ENCODE peak calls at places on chromosomes 13 and 19, in four cellular contexts. Q is A549, Y is GM12878, C is SK-N-SH. U is an unnamed sample.

GRCh38 chr19:28217064-28217463 is 995.9 kb downstream of the UQCRFS1 start:
- DNase-seq in Q (no peak), Y (no peak), C (no peak), U (no peak)

GRCh38 chr13:33711441-33711840 is 106.5 kb upstream of the RFC3 start:
- DNase-seq in Q (no peak), Y (no peak), C (no peak), U (no peak)

GRCh38 chr19:16661480-16662034 is 618 bp downstream of the TMEM38A start:
- DNase-seq in Q (no peak), Y (no peak), C (peak; percentile 36), U (no peak)

GRCh38 chr19:4172861-4173473 is 9.4 kb downstream of the SIRT6 start:
- DNase-seq in Q (no peak), Y (no peak), C (peak; percentile 84), U (no peak)

GRCh38 chr19:50823389-50824042 is at the start of gene KLK1:
- DNase-seq in Q (no peak), Y (no peak), C (no peak), U (no peak)

GRCh38 chr19:6610934-6611370 is 20.0 kb upstream of the CD70 start:
- DNase-seq in Q (peak; percentile 38), Y (no peak), C (no peak), U (no peak)

GRCh38 chr13:25168800-25169199 is 3.3 kb downstream of the AMER2 start:
- DNase-seq in Q (no peak), Y (no peak), C (no peak), U (no peak)

GRCh38 chr19:30317403-30317802 is 54.8 kb upstream of the ZNF536 start:
- DNase-seq in Q (no peak), Y (no peak), C (no peak), U (no peak)

GRCh38 chr13:42211704-42212103 is 60.2 kb upstream of the AKAP11 start:
- DNase-seq in Q (peak; percentile 9), Y (no peak), C (no peak), U (no peak)

GRCh38 chr19:4916292-4917082 is 7.2 kb downstream of the UHRF1 start:
- DNase-seq in Q (no peak), Y (no peak), C (no peak), U (no peak)

GRCh38 chr19:12611361-12611699 is 610 bp downstream of the ZNF791 start:
- DNase-seq in Q (peak; percentile 75), Y (no peak), C (peak; percentile 81), U (peak; percentile 70)

GRCh38 chr19:55584871-55585270 is 4.2 kb upstream of the ZNF579 start:
- DNase-seq in Q (no peak), Y (no peak), C (no peak), U (no peak)

GRCh38 chr13:102768914-102769313 is 4.7 kb downstream of the TEX30 start:
- DNase-seq in Q (no peak), Y (no peak), C (no peak), U (no peak)

GRCh38 chr19:46717034-46717715 is at the start of gene PRKD2:
- DNase-seq in Q (peak; percentile 83), Y (no peak), C (peak; percentile 98), U (peak; percentile 57)

GRCh38 chr19:15195987-15196682 is 4.7 kb downstream of the NOTCH3 start:
- DNase-seq in Q (no peak), Y (no peak), C (no peak), U (no peak)

GRCh38 chr13:30257433-30258099 is 49.8 kb downstream of the KATNAL1 start:
- DNase-seq in Q (no peak), Y (no peak), C (peak; percentile 59), U (no peak)

GRCh38 chr19:14081797-14082674 is 3.5 kb downstream of the C19orf67 start:
- DNase-seq in Q (no peak), Y (no peak), C (no peak), U (no peak)

GRCh38 chr19:16157601-16158000 is 14.1 kb downstream of the HSH2D start:
- DNase-seq in Q (no peak), Y (no peak), C (no peak), U (no peak)

GRCh38 chr19:5967994-5968430 is 9.9 kb downstream of the RANBP3 start:
- DNase-seq in Q (peak; percentile 68), Y (peak; percentile 17), C (peak; percentile 79), U (peak; percentile 64)

GRCh38 chr13:99614465-99614885 is 113.2 kb downstream of the TM9SF2 start:
- DNase-seq in Q (peak; percentile 53), Y (no peak), C (peak; percentile 32), U (peak; percentile 76)

GRCh38 chr19:4977299-4978174 is 8.6 kb downstream of the KDM4B start:
- DNase-seq in Q (no peak), Y (no peak), C (peak; percentile 81), U (no peak)

GRCh38 chr19:10339380-10339960 is at the start of gene ICAM3:
- DNase-seq in Q (no peak), Y (peak; percentile 43), C (no peak), U (no peak)

GRCh38 chr13:112438515-112438914 is 62.4 kb downstream of the SPACA7 start:
- DNase-seq in Q (no peak), Y (no peak), C (no peak), U (no peak)

GRCh38 chr19:8180018-8180417 is 29.2 kb upstream of the CERS4 start:
- DNase-seq in Q (no peak), Y (no peak), C (no peak), U (no peak)

GRCh38 chr19:3249408-3249807 is 24.9 kb downstream of the CELF5 start:
- DNase-seq in Q (peak; percentile 62), Y (no peak), C (peak; percentile 64), U (peak; percentile 27)

GRCh38 chr19:47573076-47574026 is at the start of gene ZNF541:
- DNase-seq in Q (no peak), Y (no peak), C (peak; percentile 88), U (no peak)

GRCh38 chr19:46963093-46963734 is 56.4 kb upstream of the NPAS1 start:
- DNase-seq in Q (no peak), Y (no peak), C (no peak), U (no peak)

GRCh38 chr19:12567951-12568350 is 16.7 kb upstream of the ZNF564 start:
- DNase-seq in Q (no peak), Y (no peak), C (no peak), U (no peak)

GRCh38 chr13:59391696-59392095 is 772.0 kb downstream of the DIAPH3 start:
- DNase-seq in Q (peak; percentile 38), Y (peak; percentile 45), C (peak; percentile 30), U (peak; percentile 39)

GRCh38 chr13:114100446-114101320 is 31.7 kb downstream of the RASA3 start:
- DNase-seq in Q (no peak), Y (no peak), C (peak; percentile 39), U (no peak)

GRCh38 chr19:15124572-15125231 is 17.5 kb downstream of the SYDE1 start:
- DNase-seq in Q (no peak), Y (no peak), C (peak; percentile 88), U (peak; percentile 50)

GRCh38 chr13:99275093-99275469 is 16.9 kb upstream of the GPR18 start:
- DNase-seq in Q (no peak), Y (no peak), C (no peak), U (no peak)

GRCh38 chr13:30268673-30269072 is 38.7 kb downstream of the KATNAL1 start:
- DNase-seq in Q (no peak), Y (no peak), C (no peak), U (no peak)

GRCh38 chr19:7506385-7507328 is 9.2 kb upstream of the ZNF358 start:
- DNase-seq in Q (peak; percentile 99), Y (no peak), C (peak; percentile 81), U (peak; percentile 52)

GRCh38 chr19:48752511-48753365 is at the start of gene FUT1:
- DNase-seq in Q (no peak), Y (no peak), C (peak; percentile 82), U (no peak)

GRCh38 chr13:35648109-35648508 is 171.6 kb upstream of the MAB21L1 start:
- DNase-seq in Q (no peak), Y (no peak), C (no peak), U (no peak)

GRCh38 chr19:55581828-55582223 is 1.2 kb upstream of the ZNF579 start:
- DNase-seq in Q (peak; percentile 88), Y (no peak), C (no peak), U (peak; percentile 92)

GRCh38 chr19:3186891-3187661 is 1.3 kb downstream of the NCLN start:
- DNase-seq in Q (no peak), Y (no peak), C (no peak), U (no peak)

DNA sequence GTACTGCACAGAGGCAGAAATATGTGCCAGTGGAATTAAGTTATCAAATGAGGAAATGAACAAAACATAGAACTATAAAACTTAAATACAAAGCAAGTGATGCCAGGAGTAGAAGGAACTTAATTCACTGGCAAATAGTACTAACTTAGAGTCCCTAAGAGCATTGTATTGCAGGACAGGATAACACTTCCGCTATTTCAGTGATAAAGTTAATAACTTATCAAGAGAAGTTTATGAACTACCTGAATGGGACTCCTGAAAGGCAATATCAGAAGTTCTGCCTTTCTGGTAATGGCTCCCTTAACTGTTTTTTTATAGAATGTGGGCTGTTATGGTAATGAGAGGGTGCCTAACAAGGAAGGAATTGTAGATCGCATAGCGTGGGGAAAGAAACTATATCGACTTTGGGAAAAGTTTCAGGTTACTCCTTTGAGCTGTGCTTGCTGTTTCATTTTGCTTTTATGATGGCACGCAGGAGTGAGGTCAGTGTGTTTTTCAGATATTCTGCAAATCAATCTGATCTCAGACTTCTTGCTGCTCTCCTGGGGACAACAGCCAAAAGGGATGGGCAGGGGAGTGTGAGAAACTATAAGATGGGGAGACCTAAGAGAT is 95.3 kb upstream of the MLNR start:
- DNase-seq in Q (no peak), Y (no peak), C (no peak), U (no peak)
- TF ChIP-seq RAD21 in Q (no peak), Y (no peak), C (no peak), U (no peak)

GRCh38 chr13:43329702-43330101 is 306.3 kb downstream of the DNAJC15 start:
- DNase-seq in Q (no peak), Y (no peak), C (no peak), U (no peak)
- TF ChIP-seq PBX3 in Q (no peak), Y (no peak), C (no peak), U (no peak)

DNA sequence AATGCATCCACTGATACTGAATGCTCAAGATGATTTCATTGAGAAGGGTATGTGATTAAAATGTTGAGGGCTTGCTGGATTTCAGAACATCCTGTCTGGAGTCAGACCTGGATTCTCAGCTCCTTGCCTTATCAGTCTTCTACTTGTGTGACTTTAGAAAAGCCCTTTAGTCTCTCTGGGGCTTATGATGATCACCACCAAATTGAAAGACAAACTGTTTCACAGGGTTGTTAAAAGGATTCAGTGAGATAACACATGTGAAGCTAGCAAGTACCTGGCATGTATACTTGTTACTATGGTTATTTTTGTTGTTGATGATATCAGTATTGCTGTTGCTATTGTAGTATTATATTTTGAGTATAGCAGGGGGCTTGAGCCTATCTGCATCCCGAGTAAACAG is 118.5 kb downstream of the GPC6 start:
- DNase-seq in Q (no peak), Y (no peak), C (no peak), U (no peak)
- TF ChIP-seq RAD21 in Q (no peak), Y (no peak), C (no peak), U (no peak)

GRCh38 chr13:21538280-21538679 is 65.7 kb downstream of the MICU2 start:
- DNase-seq in Q (no peak), Y (no peak), C (no peak), U (no peak)

GRCh38 chr13:21534760-21535159 is 69.2 kb downstream of the MICU2 start:
- DNase-seq in Q (no peak), Y (no peak), C (no peak), U (no peak)

GRCh38 chr13:21538753-21539152 is 65.2 kb downstream of the MICU2 start:
- DNase-seq in Q (no peak), Y (no peak), C (no peak), U (no peak)

GRCh38 chr13:21539687-21540086 is 64.3 kb downstream of the MICU2 start:
- DNase-seq in Q (no peak), Y (no peak), C (no peak), U (no peak)

GRCh38 chr13:21537105-21537504 is 66.9 kb downstream of the MICU2 start:
- DNase-seq in Q (no peak), Y (no peak), C (no peak), U (no peak)
- TF ChIP-seq PBX3 in Q (no peak), Y (no peak), C (no peak), U (no peak)